ENCODE peak calls at places on chromosomes 11 and 22, in ten cellular contexts. U is cardiac fibroblast, W is AG04450, C is PC-3, J is AG09309, Z is neural progenitor cell, A is ovary, L is kidney, X is upper lobe of right lung, E is fibroblast of pulmonary artery. P is an unnamed sample.

GRCh38 chr11:69938206-69938605 is 119.0 kb upstream of the FGF3 start:
- DNase-seq in U (no peak), W (no peak), C (no peak), J (no peak), Z (no peak), A (no peak), L (peak; percentile 15), X (peak; percentile 23), E (no peak), P (no peak)

GRCh38 chr22:49979587-49980264 is 19.2 kb downstream of the PIM3 start:
- DNase-seq in U (peak; percentile 52), W (no peak), C (peak; percentile 63), J (no peak), Z (peak; percentile 73), A (no peak), L (peak; percentile 12), X (peak; percentile 64), E (peak; percentile 65), P (peak; percentile 69)

GRCh38 chr11:64810891-64811272 is 531 bp upstream of the MEN1 start:
- DNase-seq in U (no peak), W (no peak), C (no peak), J (no peak), Z (peak; percentile 57), A (peak; percentile 49), L (peak; percentile 80), X (no peak), E (no peak), P (no peak)

GRCh38 chr11:96500440-96500839 is 110.6 kb downstream of the JRKL start:
- DNase-seq in U (no peak), W (no peak), C (no peak), J (no peak), Z (no peak), A (no peak), L (no peak), X (no peak), E (no peak), P (no peak)

GRCh38 chr22:49717322-49717919 is 110.3 kb downstream of the BRD1 start:
- DNase-seq in U (no peak), W (no peak), C (no peak), J (no peak), Z (peak; percentile 48), A (no peak), L (no peak), X (no peak), E (no peak), P (no peak)

GRCh38 chr22:42964994-42965699 is 49.8 kb downstream of the PACSIN2 start:
- DNase-seq in U (no peak), W (no peak), C (peak; percentile 44), J (no peak), Z (no peak), A (no peak), L (no peak), X (no peak), E (no peak), P (peak; percentile 49)

GRCh38 chr11:124762077-124762623 is at the start of gene ESAM:
- DNase-seq in U (no peak), W (no peak), C (peak; percentile 46), J (no peak), Z (peak; percentile 72), A (no peak), L (peak; percentile 86), X (peak; percentile 90), E (no peak), P (no peak)

GRCh38 chr11:17267576-17267975 is 9.0 kb upstream of the NUCB2 start:
- DNase-seq in U (no peak), W (no peak), C (peak; percentile 94), J (no peak), Z (no peak), A (no peak), L (no peak), X (no peak), E (peak; percentile 64), P (no peak)

GRCh38 chr11:122727101-122727929 is 71.8 kb downstream of the UBASH3B start:
- DNase-seq in U (no peak), W (no peak), C (no peak), J (no peak), Z (peak; percentile 37), A (no peak), L (no peak), X (no peak), E (no peak), P (no peak)

GRCh38 chr11:17221968-17222367 is 14.2 kb upstream of the PIK3C2A start:
- DNase-seq in U (peak; percentile 48), W (no peak), C (peak; percentile 3), J (peak; percentile 17), Z (no peak), A (no peak), L (no peak), X (no peak), E (peak; percentile 52), P (no peak)

GRCh38 chr11:72962084-72962483 is 147.9 kb downstream of the ATG16L2 start:
- DNase-seq in U (peak; percentile 67), W (no peak), C (no peak), J (peak; percentile 24), Z (no peak), A (no peak), L (no peak), X (no peak), E (peak; percentile 76), P (peak; percentile 82)

GRCh38 chr11:85685820-85686459 is at the start of gene CCDC89:
- DNase-seq in U (peak; percentile 97), W (peak; percentile 97), C (peak; percentile 15), J (peak; percentile 73), Z (peak; percentile 18), A (peak; percentile 81), L (peak; percentile 88), X (peak; percentile 69), E (peak; percentile 98), P (peak; percentile 94)

GRCh38 chr11:44032304-44033085 is 15.3 kb upstream of the ACCSL start:
- DNase-seq in U (peak; percentile 63), W (no peak), C (no peak), J (peak; percentile 55), Z (no peak), A (no peak), L (peak; percentile 81), X (peak; percentile 78), E (peak; percentile 43), P (peak; percentile 46)

GRCh38 chr11:86977441-86978050 is 22.4 kb upstream of the FZD4 start:
- DNase-seq in U (peak; percentile 65), W (no peak), C (no peak), J (no peak), Z (no peak), A (no peak), L (no peak), X (no peak), E (no peak), P (no peak)

GRCh38 chr11:83511646-83512045 is 225.5 kb upstream of the CCDC90B start:
- DNase-seq in U (no peak), W (no peak), C (no peak), J (no peak), Z (peak; percentile 4), A (no peak), L (no peak), X (no peak), E (no peak), P (no peak)

GRCh38 chr11:72378704-72379383 is 55.5 kb downstream of the CLPB start:
- DNase-seq in U (peak; percentile 54), W (no peak), C (no peak), J (peak; percentile 18), Z (no peak), A (peak; percentile 66), L (no peak), X (no peak), E (peak; percentile 25), P (no peak)

DNA sequence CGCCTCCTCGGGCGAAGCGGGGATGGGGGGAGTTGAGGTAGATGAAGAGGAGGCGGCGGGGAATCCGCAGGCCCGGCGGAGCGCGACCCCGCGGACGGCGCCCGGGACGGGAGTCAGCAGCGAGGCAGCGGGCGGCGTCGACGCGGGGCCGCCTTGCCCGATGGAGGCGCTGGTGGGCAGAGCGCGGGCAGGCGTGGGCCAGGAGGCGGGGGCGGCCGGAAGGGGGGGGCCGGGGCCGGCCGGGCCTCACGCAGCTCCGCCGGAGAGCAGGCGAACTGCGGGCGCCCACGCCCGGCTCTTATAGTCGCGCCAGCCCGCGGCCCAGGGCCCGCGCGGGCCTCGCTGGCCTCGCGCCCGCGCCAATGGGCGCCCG is at the start of gene IGF2:
- DNase-seq in U (peak; percentile 7), W (no peak), C (no peak), J (no peak), Z (peak; percentile 77), A (no peak), L (peak; percentile 72), X (no peak), E (no peak), P (peak; percentile 29)
- H3K4me3 ChIP-seq in U (peak within 1 kb of the TSS; percentile 43), W (peak within 1 kb of the TSS; percentile 38), C (peak within 1 kb of the TSS; percentile 60), J (peak within 1 kb of the TSS; percentile 16), Z (peak within 1 kb of the TSS; percentile 53), A (peak within 1 kb of the TSS; percentile 30), L (no peak within 1 kb of the TSS), X (peak within 1 kb of the TSS; percentile 26), E (no peak within 1 kb of the TSS), P (peak within 1 kb of the TSS; percentile 26)

DNA sequence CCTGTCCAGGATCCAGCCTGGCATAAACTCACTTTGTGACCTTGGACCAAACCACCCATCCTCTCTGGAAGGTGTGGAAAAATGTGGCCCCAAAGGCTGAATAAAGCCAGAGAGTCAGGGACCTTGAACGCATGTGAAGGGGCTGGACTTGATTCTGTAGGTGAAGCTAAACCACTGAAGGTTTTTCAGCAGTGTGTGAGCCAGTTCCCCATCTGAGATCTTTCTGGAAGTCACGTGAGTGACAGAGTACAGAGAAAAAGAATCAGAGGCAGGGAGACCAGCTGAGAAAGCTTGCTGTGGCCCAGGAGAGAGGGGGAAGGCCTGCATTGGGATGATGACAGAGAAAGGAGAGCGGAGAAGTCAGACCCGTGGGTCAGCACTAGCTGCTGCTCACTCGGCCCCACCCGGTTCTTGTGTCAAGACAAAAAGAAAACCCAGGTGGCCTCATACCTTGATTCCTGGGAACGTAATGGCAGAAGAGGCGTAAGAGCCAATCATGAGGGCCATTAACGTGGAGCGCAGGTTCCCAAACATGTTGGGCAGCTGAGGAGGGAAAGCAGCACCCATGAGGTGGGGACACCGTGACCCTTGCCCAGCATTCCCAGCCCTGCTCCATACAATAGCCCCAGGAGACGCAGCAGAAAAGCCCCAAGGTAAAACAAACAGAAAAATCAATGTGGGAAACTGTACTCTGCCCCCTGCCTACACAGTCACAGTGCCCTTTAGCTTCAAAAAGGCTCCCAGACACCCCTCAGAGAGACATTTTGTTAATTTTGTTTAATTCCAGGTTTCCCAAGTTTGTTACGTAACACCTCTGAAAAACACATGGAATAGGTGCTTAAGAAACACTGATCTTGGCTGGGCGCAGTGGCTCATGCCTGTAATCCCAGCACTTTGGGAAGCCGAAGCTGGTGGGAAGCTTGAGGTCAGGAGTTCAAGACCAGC is 17.9 kb downstream of the SLC43A1 start:
- DNase-seq in U (no peak), W (no peak), C (no peak), J (no peak), Z (no peak), A (no peak), L (no peak), X (no peak), E (no peak), P (no peak)
- TF ChIP-seq CTCF in U (no peak), W (no peak), C (no peak), J (no peak), Z (no peak), A (no peak), L (no peak), X (no peak), E (no peak), P (no peak)

GRCh38 chr11:2526808-2527381 is 82.1 kb downstream of the KCNQ1 start:
- DNase-seq in U (no peak), W (no peak), C (no peak), J (no peak), Z (no peak), A (peak; percentile 18), L (peak; percentile 86), X (peak; percentile 83), E (no peak), P (no peak)
- H3K4me3 ChIP-seq in U (no peak overlapping the region), W (no peak overlapping the region), C (no peak overlapping the region), J (no peak overlapping the region), Z (no peak overlapping the region), A (no peak overlapping the region), L (no peak overlapping the region), X (no peak overlapping the region), E (no peak overlapping the region), P (no peak overlapping the region)

GRCh38 chr11:1516273-1517067 is 29.9 kb upstream of the MOB2 start:
- DNase-seq in U (no peak), W (peak; percentile 7), C (peak; percentile 13), J (peak; percentile 56), Z (no peak), A (no peak), L (peak; percentile 47), X (no peak), E (no peak), P (peak; percentile 78)
- TF ChIP-seq CTCF in U (peak; percentile 1), W (no peak), C (no peak), J (no peak), Z (no peak), A (no peak), L (no peak), X (no peak), E (no peak), P (no peak)